ENCODE peak calls at places on chromosomes 4 and X, in four cellular contexts. O is neural crest cell, U is GOT3, B is AG08395. Z is an unnamed sample.

GRCh38 chr4:131085009-131085408 is 1989.1 kb downstream of the C4orf33 start:
- DNase-seq in O (no peak), U (no peak), B (no peak), Z (no peak)

GRCh38 chr4:184475096-184475461 is 729 bp upstream of the IRF2 start:
- DNase-seq in O (no peak), U (peak), B (peak), Z (no peak)

GRCh38 chr4:102352774-102353173 is 7.5 kb upstream of the SLC39A8 start:
- DNase-seq in O (no peak), U (no peak), B (no peak), Z (no peak)

GRCh38 chr4:174318829-174319764 is 35.4 kb downstream of the CEP44 start:
- DNase-seq in O (no peak), U (no peak), B (peak), Z (no peak)

GRCh38 chr4:87982446-87982845 is 6.9 kb downstream of the SPP1 start:
- DNase-seq in O (no peak), U (no peak), B (no peak), Z (no peak)

GRCh38 chrX:54819201-54819600 is 11.7 kb downstream of the MAGED2 start:
- DNase-seq in O (no peak), U (no peak), B (no peak), Z (no peak)

GRCh38 chr4:80646061-80646460 is 310.5 kb downstream of the CFAP299 start:
- DNase-seq in O (no peak), U (no peak), B (peak), Z (no peak)

GRCh38 chr4:58767598-58767997 is 1657.4 kb upstream of the IGFBP7 start:
- DNase-seq in O (no peak), U (no peak), B (no peak), Z (no peak)

GRCh38 chr4:96472103-96472867 is 632.4 kb downstream of the PDHA2 start:
- DNase-seq in O (no peak), U (no peak), B (no peak), Z (no peak)

GRCh38 chr4:139658185-139658584 is 7.4 kb upstream of the MGST2 start:
- DNase-seq in O (no peak), U (no peak), B (no peak), Z (no peak)

GRCh38 chr4:20528508-20528907 is 171.8 kb upstream of the PACRGL start:
- DNase-seq in O (no peak), U (no peak), B (peak), Z (no peak)

GRCh38 chr4:134174271-134174670 is 27.3 kb downstream of the PABPC4L start:
- DNase-seq in O (no peak), U (no peak), B (no peak), Z (no peak)

GRCh38 chr4:106032851-106033286 is 137.6 kb downstream of the NPNT start:
- DNase-seq in O (no peak), U (no peak), B (peak), Z (no peak)

GRCh38 chrX:53211391-53211978 is 13.5 kb downstream of the KDM5C start:
- DNase-seq in O (no peak), U (no peak), B (no peak), Z (no peak)

GRCh38 chrX:107669276-107669675 is 41.0 kb downstream of the PRPS1 start:
- DNase-seq in O (no peak), U (no peak), B (no peak), Z (no peak)

GRCh38 chrX:47804315-47804714 is 32.4 kb upstream of the ZNF81 start:
- DNase-seq in O (no peak), U (no peak), B (no peak), Z (no peak)

GRCh38 chr4:165326831-165327210 is 648 bp upstream of the MSMO1 start:
- DNase-seq in O (no peak), U (no peak), B (no peak), Z (no peak)

GRCh38 chr4:147371661-147372060 is 109.2 kb upstream of the EDNRA start:
- DNase-seq in O (no peak), U (no peak), B (peak), Z (no peak)

GRCh38 chrX:2283111-2283847 is 217.5 kb downstream of the DHRSX start:
- DNase-seq in O (no peak), U (no peak), B (no peak), Z (no peak)

GRCh38 chr4:84870398-84871163 is 95.9 kb downstream of the WDFY3 start:
- DNase-seq in O (no peak), U (no peak), B (peak), Z (no peak)

GRCh38 chrX:16797358-16797757 is 11.1 kb downstream of the TXLNG start:
- DNase-seq in O (no peak), U (no peak), B (no peak), Z (no peak)

GRCh38 chr4:8709729-8710360 is 117.3 kb downstream of the CPZ start:
- DNase-seq in O (no peak), U (no peak), B (no peak), Z (no peak)